ENCODE peak calls at places on chromosome 5, in seven cellular contexts. R, F, C, U, W, Y and A are unnamed samples.

GRCh38 chr5:43422143-43422542 is 10.0 kb upstream of the CCL28 start:
- DNase-seq in R (peak), F (no peak), C (no peak), U (peak), W (peak), Y (peak), A (no peak)

GRCh38 chr5:131264453-131265200 is 774 bp downstream of the CDC42SE2 start:
- DNase-seq in R (peak), F (peak), C (no peak), U (peak), W (peak), Y (peak), A (peak)

GRCh38 chr5:167678457-167678856 is 613.0 kb upstream of the WWC1 start:
- DNase-seq in R (peak), F (no peak), C (no peak), U (no peak), W (no peak), Y (no peak), A (no peak)

GRCh38 chr5:61289241-61289640 is 42.8 kb upstream of the ZSWIM6 start:
- DNase-seq in R (no peak), F (no peak), C (no peak), U (no peak), W (no peak), Y (no peak), A (no peak)

GRCh38 chr5:156670615-156671014 is 179.5 kb upstream of the PPP1R2B start:
- DNase-seq in R (no peak), F (no peak), C (no peak), U (no peak), W (no peak), Y (no peak), A (no peak)

GRCh38 chr5:759781-760362 is 24.7 kb downstream of the ZDHHC11B start:
- DNase-seq in R (no peak), F (no peak), C (no peak), U (no peak), W (no peak), Y (no peak), A (no peak)

GRCh38 chr5:52876456-52876855 is 88.7 kb downstream of the ITGA1 start:
- DNase-seq in R (peak), F (no peak), C (no peak), U (no peak), W (no peak), Y (no peak), A (no peak)

GRCh38 chr5:159878988-159879471 is 37.3 kb upstream of the ADRA1B start:
- DNase-seq in R (peak), F (peak), C (peak), U (peak), W (peak), Y (peak), A (peak)

GRCh38 chr5:177357459-177358332 is at the start of gene RGS14:
- DNase-seq in R (peak), F (peak), C (no peak), U (peak), W (no peak), Y (no peak), A (peak)

GRCh38 chr5:115599502-115599901 is 2.8 kb downstream of the TICAM2 start:
- DNase-seq in R (peak), F (no peak), C (peak), U (peak), W (peak), Y (peak), A (no peak)

GRCh38 chr5:72441094-72441723 is 66.0 kb downstream of the ZNF366 start:
- DNase-seq in R (no peak), F (no peak), C (no peak), U (peak), W (peak), Y (no peak), A (no peak)

GRCh38 chr5:93588586-93589347 is 5.7 kb downstream of the NR2F1 start:
- DNase-seq in R (peak), F (no peak), C (peak), U (peak), W (no peak), Y (no peak), A (no peak)

GRCh38 chr5:133260715-133261114 is 208.9 kb downstream of the HSPA4 start:
- DNase-seq in R (no peak), F (no peak), C (no peak), U (no peak), W (no peak), Y (no peak), A (no peak)

GRCh38 chr5:168529361-168530234 is 493 bp downstream of the FBLL1 start:
- DNase-seq in R (peak), F (no peak), C (peak), U (no peak), W (no peak), Y (no peak), A (no peak)

GRCh38 chr5:41871866-41872265 is 1.6 kb upstream of the OXCT1 start:
- DNase-seq in R (peak), F (no peak), C (no peak), U (peak), W (peak), Y (no peak), A (no peak)

GRCh38 chr5:66864240-66864884 is 268.2 kb downstream of the MAST4 start:
- DNase-seq in R (peak), F (no peak), C (no peak), U (peak), W (peak), Y (no peak), A (peak)

GRCh38 chr5:149680810-149681221 is 49.3 kb upstream of the PPARGC1B start:
- DNase-seq in R (no peak), F (peak), C (no peak), U (no peak), W (no peak), Y (no peak), A (no peak)